ENCODE peak calls at places on chromosomes 5 and 9, in eight cellular contexts. B, S, O, I, H, D, L and V are unnamed samples.

GRCh38 chr5:158716668-158717067 is 383.0 kb downstream of the EBF1 start:
- DNase-seq in O (no peak), D (no peak), I (no peak), B (no peak), L (no peak), S (no peak), H (no peak), V (no peak)

GRCh38 chr5:36436306-36436705 is 134.6 kb upstream of the RANBP3L start:
- DNase-seq in B (no peak), O (no peak), L (no peak), I (no peak), S (no peak), D (no peak), H (no peak), V (no peak)

GRCh38 chr5:177512736-177513380 is 3.2 kb upstream of the DOK3 start:
- DNase-seq in L (no peak), B (no peak), D (no peak), O (no peak), I (no peak), S (no peak), H (no peak), V (no peak)

GRCh38 chr5:67037171-67037570 is 159.4 kb downstream of the CD180 start:
- DNase-seq in I (peak), O (no peak), L (no peak), B (no peak), S (no peak), H (no peak), D (no peak), V (no peak)

GRCh38 chr9:84789463-84789830 is 119.9 kb downstream of the NTRK2 start:
- DNase-seq in D (no peak), B (no peak), L (no peak), I (no peak), O (no peak), H (no peak), S (no peak), V (no peak)

GRCh38 chr9:110443146-110443877 is 105.6 kb upstream of the TXNDC8 start:
- DNase-seq in D (no peak), B (no peak), I (peak), S (no peak), L (peak), H (peak), O (no peak), V (no peak)

GRCh38 chr5:67516959-67517358 is 320.4 kb upstream of the CD180 start:
- DNase-seq in S (no peak), L (peak), I (peak), D (no peak), B (no peak), O (no peak), H (peak), V (no peak)

GRCh38 chr5:173517648-173518047 is 98.8 kb downstream of the BOD1 start:
- DNase-seq in S (no peak), B (no peak), O (no peak), I (no peak), H (no peak), D (peak), L (no peak), V (no peak)

GRCh38 chr9:86947146-86948081 is at the start of gene GAS1:
- DNase-seq in L (peak), B (peak), I (peak), S (peak), H (peak), D (peak), O (peak), V (peak)

GRCh38 chr5:58072202-58072791 is 387.6 kb downstream of the PLK2 start:
- DNase-seq in L (peak), H (no peak), I (no peak), S (no peak), D (no peak), B (no peak), O (no peak), V (no peak)

GRCh38 chr5:113581388-113581787 is 67.9 kb downstream of the YTHDC2 start:
- DNase-seq in I (no peak), B (no peak), D (no peak), S (no peak), L (no peak), O (no peak), H (no peak), V (no peak)

GRCh38 chr5:62354028-62354874 is 48.2 kb downstream of the KIF2A start:
- DNase-seq in L (peak), B (peak), S (no peak), H (peak), I (peak), O (peak), D (no peak), V (no peak)

GRCh38 chr5:137296213-137296702 is 202.9 kb downstream of the SPOCK1 start:
- DNase-seq in B (no peak), O (no peak), D (no peak), S (no peak), I (no peak), H (peak), L (peak), V (no peak)

GRCh38 chr5:154157483-154158378 is 32.8 kb upstream of the GALNT10 start:
- DNase-seq in O (no peak), I (no peak), B (no peak), L (no peak), H (no peak), D (peak), S (no peak), V (no peak)

DNA sequence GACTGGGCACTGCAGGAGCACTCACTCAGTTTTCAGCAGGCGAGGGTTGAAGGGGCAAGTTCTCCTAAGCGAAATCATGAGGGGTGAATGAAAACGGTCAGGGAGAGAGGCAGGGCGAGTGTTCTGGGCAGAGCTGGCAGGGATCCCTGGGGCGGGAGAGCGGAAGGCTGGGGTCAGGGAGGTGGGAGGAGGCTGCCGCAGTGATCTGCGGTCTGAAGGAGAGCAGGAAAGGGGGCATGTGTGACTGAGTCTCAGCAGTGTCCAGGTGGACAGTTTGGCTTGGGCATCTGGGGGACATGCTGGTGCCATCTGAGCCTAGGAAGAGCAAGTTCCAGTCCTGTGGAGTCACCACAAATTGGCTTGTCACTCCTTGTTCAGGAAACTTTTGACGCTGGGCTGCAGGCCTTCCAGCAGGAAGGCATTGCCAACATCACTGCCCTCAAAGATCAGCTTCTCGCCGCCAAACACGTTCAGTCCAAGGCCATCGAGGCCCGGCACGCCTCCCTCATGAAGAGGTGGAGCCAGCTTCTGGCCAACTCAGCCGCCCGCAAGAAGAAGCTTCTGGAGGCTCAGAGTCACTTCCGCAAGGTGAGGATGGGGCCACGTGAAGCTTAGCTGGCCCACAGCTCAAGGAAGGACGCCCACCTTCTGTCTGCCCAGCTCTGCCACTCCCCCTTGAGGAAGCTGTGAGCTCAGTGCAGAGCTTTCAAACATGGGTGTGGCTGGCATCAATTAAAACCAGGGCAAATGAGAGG is 31.1 kb downstream of the DYNC2I2 start:
- DNase-seq in O (no peak), L (no peak), H (no peak), B (no peak), D (no peak), I (no peak), S (no peak), V (no peak)
- TF ChIP-seq CTCF in O (no peak), L (no peak), H (no peak), B (no peak), D (no peak), I (no peak), S (no peak), V (no peak)

GRCh38 chr9:71628247-71628646 is 140.1 kb downstream of the CEMIP2 start:
- DNase-seq in O (no peak), L (no peak), S (no peak), B (no peak), H (no peak), D (no peak), I (no peak), V (no peak)
- TF ChIP-seq CTCF in O (no peak), L (peak), S (no peak), B (no peak), H (peak), D (no peak), I (peak), V (peak)

GRCh38 chr9:96317335-96317980 is 15.5 kb upstream of the HSD17B3 start:
- DNase-seq in I (peak), H (no peak), O (peak), D (no peak), B (peak), S (no peak), L (peak), V (peak)
- TF ChIP-seq CTCF in I (peak), H (peak), O (peak), D (peak), B (peak), S (peak), L (peak), V (peak)

DNA sequence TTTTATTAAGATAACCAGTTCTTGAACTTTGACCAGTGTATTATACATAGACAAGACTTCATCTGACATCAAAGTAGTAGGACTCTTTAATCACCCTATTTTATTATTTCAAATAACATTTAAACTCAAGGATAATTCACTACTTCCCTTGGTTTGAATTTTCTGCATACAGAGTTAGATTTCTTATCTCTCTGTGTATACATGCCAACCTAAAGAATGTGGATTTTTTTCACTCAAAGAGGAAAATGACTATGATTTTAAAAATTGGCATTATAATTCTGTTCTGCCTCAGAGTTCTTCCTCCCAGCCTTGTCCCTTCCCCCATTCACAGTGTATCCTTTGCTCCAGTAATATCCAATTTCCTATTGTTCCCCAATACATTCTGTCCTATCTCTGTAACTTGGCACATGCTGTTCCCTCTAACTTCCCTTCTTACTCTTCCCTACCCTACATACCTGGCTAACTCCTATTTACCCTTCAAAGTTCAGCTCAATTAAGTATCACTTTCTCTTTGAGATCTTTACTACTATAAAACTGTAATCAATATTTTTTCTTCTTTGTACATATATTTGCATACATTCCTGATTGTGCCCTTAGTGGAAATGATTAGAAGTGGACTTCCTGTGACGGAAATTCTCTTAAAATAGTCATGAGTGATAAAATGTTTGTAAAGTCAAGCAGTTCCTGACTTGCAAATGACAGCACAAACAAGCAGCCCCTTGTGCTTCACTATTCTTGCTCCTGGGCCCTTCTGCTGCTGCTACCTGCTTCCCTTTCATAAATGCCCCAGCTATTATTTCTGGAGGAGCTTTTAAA is 38.1 kb upstream of the DENND4C start:
- DNase-seq in L (no peak), B (no peak), H (no peak), D (no peak), O (no peak), I (no peak), S (no peak), V (no peak)
- TF ChIP-seq CTCF in L (no peak), B (no peak), H (no peak), D (no peak), O (no peak), I (no peak), S (no peak), V (no peak)